ENCODE peak calls at places on chromosomes 16 and 17, in six cellular contexts. C is SK-N-SH, G is PC-3, V is neural progenitor cell, P is GM23248, Z is GM23338. X is an unnamed sample.

GRCh38 chr17:28124962-28125361 is 82.5 kb downstream of the NLK start:
- DNase-seq in C (no peak), G (no peak), V (no peak), P (no peak), Z (no peak), X (no peak)

GRCh38 chr17:50956750-50957523 is 90.8 kb upstream of the TOB1 start:
- DNase-seq in C (peak; percentile 75), G (peak; percentile 71), V (peak; percentile 85), P (peak; percentile 81), Z (peak; percentile 89), X (peak; percentile 35)

GRCh38 chr17:82098939-82099765 is 1.1 kb upstream of the FASN start:
- DNase-seq in C (no peak), G (no peak), V (peak; percentile 56), P (no peak), Z (peak; percentile 48), X (no peak)

GRCh38 chr16:1494129-1494640 is 1.0 kb downstream of the TELO2 start:
- DNase-seq in C (peak; percentile 82), G (peak; percentile 60), V (peak; percentile 48), P (peak; percentile 92), Z (peak; percentile 56), X (no peak)

GRCh38 chr16:86899757-86900156 is 321.4 kb downstream of the FOXL1 start:
- DNase-seq in C (no peak), G (peak; percentile 86), V (no peak), P (peak; percentile 61), Z (no peak), X (no peak)

GRCh38 chr16:9151597-9151996 is 60.2 kb downstream of the HAPSTR1 start:
- DNase-seq in C (no peak), G (no peak), V (no peak), P (peak; percentile 29), Z (no peak), X (peak; percentile 45)

GRCh38 chr16:83015871-83016270 is 389.1 kb downstream of the CDH13 start:
- DNase-seq in C (no peak), G (no peak), V (no peak), P (peak; percentile 44), Z (no peak), X (no peak)

GRCh38 chr17:6755731-6756184 is at the start of gene XAF1:
- DNase-seq in C (no peak), G (no peak), V (no peak), P (peak; percentile 79), Z (no peak), X (peak; percentile 73)

GRCh38 chr16:70395345-70395901 is 43.5 kb downstream of the ST3GAL2 start:
- DNase-seq in C (peak; percentile 83), G (peak; percentile 40), V (peak; percentile 87), P (peak; percentile 56), Z (peak; percentile 90), X (peak; percentile 64)

GRCh38 chr17:62791235-62792121 is 16.6 kb downstream of the MARCHF10 start:
- DNase-seq in C (no peak), G (peak; percentile 69), V (no peak), P (peak; percentile 88), Z (no peak), X (no peak)

GRCh38 chr16:11326084-11326736 is 19.0 kb upstream of the RMI2 start:
- DNase-seq in C (no peak), G (no peak), V (no peak), P (peak; percentile 44), Z (no peak), X (no peak)

GRCh38 chr17:65057520-65058075 is 1.1 kb upstream of the GNA13 start:
- DNase-seq in C (no peak), G (no peak), V (no peak), P (no peak), Z (no peak), X (no peak)

GRCh38 chr16:47506800-47507199 is 45.7 kb downstream of the PHKB start:
- DNase-seq in C (no peak), G (no peak), V (no peak), P (no peak), Z (no peak), X (no peak)

GRCh38 chr17:77235370-77236080 is 94.8 kb downstream of the SEC14L1 start:
- DNase-seq in C (peak; percentile 71), G (no peak), V (no peak), P (peak; percentile 86), Z (no peak), X (peak; percentile 93)

GRCh38 chr17:76560036-76560876 is 20.4 kb downstream of the PRCD start:
- DNase-seq in C (no peak), G (peak; percentile 13), V (no peak), P (no peak), Z (no peak), X (no peak)

GRCh38 chr16:11251525-11252481 is 4.2 kb downstream of the SOCS1 start:
- DNase-seq in C (no peak), G (no peak), V (no peak), P (peak; percentile 57), Z (no peak), X (no peak)

GRCh38 chr17:4944554-4945175 is 3.7 kb downstream of the PFN1 start:
- DNase-seq in C (no peak), G (no peak), V (no peak), P (no peak), Z (peak; percentile 23), X (no peak)

GRCh38 chr17:4946312-4946976 is 1.9 kb downstream of the PFN1 start:
- DNase-seq in C (no peak), G (no peak), V (no peak), P (peak; percentile 12), Z (no peak), X (no peak)

GRCh38 chr17:4945944-4946280 is 2.4 kb downstream of the PFN1 start:
- DNase-seq in C (no peak), G (no peak), V (no peak), P (peak; percentile 23), Z (no peak), X (no peak)

GRCh38 chr17:4944163-4944553 is 4.1 kb downstream of the RNF167 start:
- DNase-seq in C (no peak), G (no peak), V (no peak), P (no peak), Z (peak; percentile 32), X (no peak)

DNA sequence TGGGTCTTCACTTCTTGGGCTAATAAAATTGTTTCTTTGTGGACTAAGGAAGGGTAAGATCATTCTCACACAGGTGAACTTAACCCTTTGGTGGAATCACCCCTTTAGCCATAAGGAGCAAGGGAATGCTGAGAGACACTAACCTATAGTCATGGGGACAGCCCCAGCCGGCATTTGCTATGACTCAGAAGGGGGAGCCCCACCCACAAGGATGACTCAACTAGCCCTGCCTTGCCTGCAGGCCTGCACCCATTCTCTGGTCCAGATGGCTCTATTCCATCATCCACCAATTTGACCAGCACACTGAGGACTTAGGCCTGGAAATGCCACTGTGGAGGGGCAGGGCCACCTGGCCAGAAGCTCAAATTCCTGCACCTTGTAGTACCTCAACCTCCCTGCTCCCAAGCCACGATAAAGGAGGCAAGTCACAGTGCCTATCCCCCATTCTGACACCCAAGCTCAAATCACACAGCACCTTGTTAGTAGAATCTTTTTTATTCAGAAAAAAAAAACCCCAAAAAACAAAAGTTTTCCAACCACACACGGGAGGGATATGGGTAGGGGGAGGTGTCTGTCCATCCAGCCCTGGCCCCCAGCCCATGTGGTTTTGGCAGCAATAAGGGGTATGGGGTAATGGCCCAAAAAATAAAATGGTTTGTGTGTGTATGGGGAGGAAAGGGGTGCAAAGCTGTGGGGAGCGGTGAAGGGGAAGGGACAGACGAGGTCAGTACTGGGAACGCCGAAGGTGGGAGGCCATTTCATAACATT is 3.0 kb downstream of the PFN1 start:
- DNase-seq in C (no peak), G (peak; percentile 93), V (no peak), P (peak; percentile 96), Z (peak; percentile 53), X (peak; percentile 61)
- H3F3A ChIP-seq in C (peaks cover 75% of the 10 kb centered on the region), G (no peaks in the 10 kb centered on the region), V (peaks cover 89% of the 10 kb centered on the region), P (peaks cover 59% of the 10 kb centered on the region), Z (peaks cover 58% of the 10 kb centered on the region), X (peaks cover 81% of the 10 kb centered on the region)

GRCh38 chr17:29621751-29622194 is 939 bp downstream of the CORO6 start:
- DNase-seq in C (peak; percentile 57), G (no peak), V (no peak), P (no peak), Z (no peak), X (no peak)

GRCh38 chr17:29624586-29624985 is 1.9 kb upstream of the CORO6 start:
- DNase-seq in C (peak; percentile 41), G (no peak), V (no peak), P (no peak), Z (no peak), X (no peak)

GRCh38 chr17:29623283-29623647 is 553 bp upstream of the CORO6 start:
- DNase-seq in C (no peak), G (no peak), V (no peak), P (no peak), Z (peak; percentile 52), X (no peak)

GRCh38 chr17:29620779-29621500 is 1.8 kb downstream of the CORO6 start:
- DNase-seq in C (no peak), G (no peak), V (no peak), P (no peak), Z (no peak), X (no peak)

DNA sequence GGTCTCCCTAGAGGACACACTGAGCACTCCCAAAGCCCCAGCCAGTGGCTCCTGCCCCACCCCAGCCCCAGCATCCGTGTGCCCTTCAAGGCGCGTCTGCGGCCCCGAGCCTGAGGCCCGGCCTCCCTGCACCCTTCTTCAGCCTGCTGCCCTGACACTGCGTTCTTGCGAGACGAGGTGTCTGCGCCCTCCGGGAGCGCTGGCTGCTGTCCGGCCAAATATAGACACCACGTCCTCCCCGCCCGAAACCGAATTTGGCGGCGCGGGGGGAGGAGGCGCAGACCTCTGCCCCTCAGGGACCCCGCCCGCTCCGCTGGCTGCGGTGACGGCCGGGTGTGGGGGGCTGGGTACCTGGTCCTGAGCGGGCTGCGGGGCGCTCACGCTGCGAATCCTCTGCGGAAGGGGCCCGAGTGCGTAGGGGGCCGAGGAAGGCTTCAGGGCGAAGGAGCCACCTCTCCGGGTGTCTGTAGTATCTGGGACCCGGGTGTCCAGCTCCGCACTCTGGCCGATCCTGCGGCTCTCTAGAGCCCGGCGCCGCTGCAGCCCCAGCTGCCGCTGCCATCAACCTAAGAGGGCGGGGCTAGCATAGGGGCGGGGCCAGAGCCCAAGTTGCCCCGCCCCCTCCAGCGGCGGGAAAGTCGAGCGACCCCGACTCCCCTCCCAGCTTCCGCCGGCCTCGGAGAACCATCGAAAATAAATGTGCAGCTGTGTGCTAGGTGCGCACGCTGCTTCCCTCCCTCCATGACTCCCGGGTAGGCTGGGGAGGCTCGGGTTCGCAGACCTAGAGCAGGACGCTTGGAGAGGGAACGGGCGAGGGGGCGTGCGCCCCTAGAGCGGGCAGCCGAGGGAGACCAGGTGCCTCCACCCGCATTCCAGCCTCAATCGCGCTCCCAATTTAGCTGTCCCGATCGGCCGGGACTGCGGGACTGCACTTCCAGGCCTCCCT is at the start of gene CORO6:
- DNase-seq in C (peak; percentile 95), G (no peak), V (peak; percentile 92), P (peak; percentile 78), Z (peak; percentile 85), X (peak; percentile 70)
- TF ChIP-seq EZH2phosphoT487 in C (no peak), G (no peak), V (peak; percentile 48), P (no peak), Z (no peak), X (no peak)

DNA sequence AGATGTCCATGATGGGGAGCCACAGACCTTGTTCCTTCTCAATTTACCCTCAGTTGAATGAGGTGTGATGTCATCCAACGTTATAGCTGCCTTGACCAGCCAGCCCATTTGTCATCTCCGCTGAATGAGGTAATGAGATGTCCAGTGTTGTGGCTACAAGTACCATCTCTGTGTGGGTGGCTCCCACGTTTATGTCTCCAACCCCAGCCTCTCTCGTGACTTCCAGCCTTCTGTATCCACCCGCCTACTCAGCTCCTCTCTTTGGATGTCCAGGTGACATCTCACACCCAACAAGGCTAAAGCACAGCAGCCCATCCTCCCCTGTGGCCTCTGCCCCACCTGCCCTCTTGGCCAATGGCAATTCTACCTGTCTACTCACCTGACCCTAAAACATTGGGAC is 18.2 kb downstream of the DNAH17 start:
- DNase-seq in C (no peak), G (no peak), V (no peak), P (no peak), Z (no peak), X (no peak)
- H3F3A ChIP-seq in C (peaks cover 8% of the 10 kb centered on the region), G (no peaks in the 10 kb centered on the region), V (no peaks in the 10 kb centered on the region), P (peaks cover 13% of the 10 kb centered on the region), Z (no peaks in the 10 kb centered on the region), X (no peaks in the 10 kb centered on the region)

GRCh38 chr17:372157-373152 is 19.8 kb upstream of the RPH3AL start:
- DNase-seq in C (no peak), G (no peak), V (no peak), P (no peak), Z (no peak), X (no peak)
- TF ChIP-seq EZH2phosphoT487 in C (no peak), G (no peak), V (no peak), P (no peak), Z (no peak), X (no peak)